ENCODE peak calls at places on chromosomes 6 and 20, in eight cellular contexts. X is A549; W is Peyer's patch; K is PC-9; V is HCT116; R is mucosa of descending colon; Y is CD4-positive, alpha-beta memory T cell; D is hepatocyte. S is an unnamed sample. For H3K4me1, the result is how much of the 10 kb centered on the place peaks cover.

GRCh38 chr6:101832371-101832770 is 438.9 kb downstream of the GRIK2 start:
- DNase-seq in Y (no peak), K (no peak), W (no peak), R (no peak), V (no peak), X (no peak), D (no peak), S (peak)

GRCh38 chr6:6315660-6316059 is 4.8 kb downstream of the F13A1 start:
- DNase-seq in K (no peak), X (peak), W (peak), D (peak), V (peak), Y (no peak), R (peak), S (peak)

GRCh38 chr6:35035481-35036030 is 105.6 kb downstream of the TCP11 start:
- DNase-seq in K (no peak), Y (no peak), X (no peak), D (no peak), R (no peak), W (no peak), V (no peak), S (no peak)

GRCh38 chr6:117491916-117492315 is 9.4 kb downstream of the DCBLD1 start:
- DNase-seq in D (no peak), K (no peak), X (no peak), V (no peak), Y (no peak), R (no peak), W (no peak), S (no peak)

GRCh38 chr6:119830494-119831295 is 481.1 kb upstream of the MAN1A1 start:
- DNase-seq in R (peak), D (no peak), V (no peak), X (no peak), Y (no peak), W (no peak), K (peak), S (no peak)

GRCh38 chr6:25279748-25280616 is 808 bp downstream of the CARMIL1 start:
- DNase-seq in W (peak), Y (no peak), R (peak), K (peak), X (peak), V (no peak), D (peak), S (peak)

GRCh38 chr6:31086788-31087440 is 25.5 kb downstream of the C6orf15 start:
- DNase-seq in W (no peak), Y (no peak), V (no peak), X (no peak), K (peak), D (no peak), R (no peak), S (no peak)

GRCh38 chr6:53437557-53438202 is 88.9 kb upstream of the ELOVL5 start:
- DNase-seq in X (peak), R (peak), W (peak), V (peak), Y (peak), D (peak), K (peak), S (no peak)

GRCh38 chr20:59988141-59988540 is 29.9 kb downstream of the CDH26 start:
- DNase-seq in R (no peak), V (peak), W (no peak), Y (no peak), D (peak), K (peak), X (peak), S (no peak)

GRCh38 chr6:143556529-143556928 is 45.0 kb upstream of the FUCA2 start:
- DNase-seq in D (no peak), R (no peak), X (no peak), V (no peak), K (no peak), Y (no peak), W (no peak), S (no peak)

GRCh38 chr20:15560936-15561531 is 1012.2 kb downstream of the KIF16B start:
- DNase-seq in K (no peak), X (no peak), D (no peak), W (no peak), Y (no peak), V (no peak), R (no peak), S (no peak)

GRCh38 chr6:152099816-152100618 is 292.5 kb downstream of the ESR1 start:
- DNase-seq in X (no peak), R (no peak), Y (no peak), D (no peak), K (peak), V (no peak), W (no peak), S (peak)

GRCh38 chr20:16929756-16930155 is 181.6 kb downstream of the OTOR start:
- DNase-seq in Y (no peak), X (no peak), W (no peak), V (no peak), R (no peak), D (no peak), K (no peak), S (no peak)

GRCh38 chr6:99344289-99344688 is 5.2 kb downstream of the FAXC start:
- DNase-seq in D (no peak), Y (no peak), K (no peak), V (no peak), W (no peak), R (no peak), X (no peak), S (no peak)

GRCh38 chr6:39568896-39569295 is 156.3 kb downstream of the KIF6 start:
- DNase-seq in K (no peak), X (no peak), V (no peak), R (no peak), Y (no peak), D (no peak), W (no peak), S (no peak)

GRCh38 chr20:53582574-53583351 is 10.9 kb downstream of the ZNF217 start:
- DNase-seq in D (peak), W (peak), X (peak), Y (peak), K (peak), V (no peak), R (no peak), S (peak)

GRCh38 chr6:5151955-5152401 is 66.8 kb downstream of the PPP1R3G start:
- DNase-seq in K (no peak), W (no peak), V (no peak), X (peak), R (no peak), D (no peak), Y (no peak), S (no peak)

GRCh38 chr6:37741757-37742400 is 44.2 kb upstream of the MDGA1 start:
- DNase-seq in X (peak), R (peak), D (peak), Y (no peak), W (peak), V (no peak), K (no peak), S (peak)

GRCh38 chr20:38680492-38681118 is 43.7 kb upstream of the SLC32A1 start:
- DNase-seq in W (no peak), R (peak), K (no peak), D (peak), X (peak), V (no peak), Y (peak), S (no peak)

GRCh38 chr6:138824482-138825134 is 28.7 kb downstream of the ECT2L start:
- DNase-seq in Y (peak), V (no peak), W (no peak), X (no peak), R (no peak), K (no peak), D (no peak), S (no peak)

GRCh38 chr6:137765044-137765443 is 102.0 kb upstream of the TNFAIP3 start:
- DNase-seq in V (no peak), K (peak), W (no peak), D (no peak), X (no peak), R (no peak), Y (no peak), S (no peak)

GRCh38 chr20:1225729-1226313 is at the start of gene RAD21L1:
- DNase-seq in K (no peak), D (peak), Y (peak), V (peak), R (peak), W (peak), X (peak), S (peak)

GRCh38 chr6:46370622-46371021 is 120.6 kb downstream of the RCAN2 start:
- DNase-seq in Y (no peak), X (no peak), R (no peak), K (no peak), D (no peak), W (no peak), V (no peak), S (no peak)

GRCh38 chr6:31763617-31763940 is 1.1 kb downstream of the SAPCD1 start:
- DNase-seq in X (peak), V (no peak), W (no peak), R (no peak), K (no peak), D (no peak), Y (no peak), S (no peak)

GRCh38 chr6:100892693-100893092 is 11.6 kb upstream of the ASCC3 start:
- DNase-seq in Y (no peak), W (no peak), X (no peak), R (no peak), V (no peak), K (no peak), D (no peak), S (no peak)

GRCh38 chr20:36936341-36936740 is 15.2 kb downstream of the SAMHD1 start:
- DNase-seq in R (no peak), Y (no peak), W (peak), X (no peak), K (no peak), D (no peak), V (no peak), S (no peak)

GRCh38 chr20:36941403-36941835 is 10.1 kb downstream of the SAMHD1 start:
- DNase-seq in D (no peak), Y (no peak), R (no peak), V (no peak), X (no peak), W (peak), K (peak), S (no peak)
- H3K4me1 ChIP-seq in D (under half), Y (half or more), R (under half), V (under half), X (under half), W (under half), K (under half), S (under half)

GRCh38 chr20:10646886-10647420 is 26.8 kb downstream of the JAG1 start:
- DNase-seq in D (no peak), R (no peak), K (no peak), V (no peak), X (no peak), Y (no peak), W (no peak), S (no peak)
- H3K4me1 ChIP-seq in D (under half), R (under half), K (under half), V (under half), X (under half), Y (under half), W (under half), S (under half)

GRCh38 chr6:56541736-56542366 is 100.8 kb downstream of the DST start:
- DNase-seq in K (no peak), X (no peak), V (no peak), D (no peak), W (no peak), R (no peak), Y (no peak), S (no peak)
- H3K4me1 ChIP-seq in K (under half), X (half or more), V (under half), D (under half), W (under half), R (under half), Y (under half), S (under half)

DNA sequence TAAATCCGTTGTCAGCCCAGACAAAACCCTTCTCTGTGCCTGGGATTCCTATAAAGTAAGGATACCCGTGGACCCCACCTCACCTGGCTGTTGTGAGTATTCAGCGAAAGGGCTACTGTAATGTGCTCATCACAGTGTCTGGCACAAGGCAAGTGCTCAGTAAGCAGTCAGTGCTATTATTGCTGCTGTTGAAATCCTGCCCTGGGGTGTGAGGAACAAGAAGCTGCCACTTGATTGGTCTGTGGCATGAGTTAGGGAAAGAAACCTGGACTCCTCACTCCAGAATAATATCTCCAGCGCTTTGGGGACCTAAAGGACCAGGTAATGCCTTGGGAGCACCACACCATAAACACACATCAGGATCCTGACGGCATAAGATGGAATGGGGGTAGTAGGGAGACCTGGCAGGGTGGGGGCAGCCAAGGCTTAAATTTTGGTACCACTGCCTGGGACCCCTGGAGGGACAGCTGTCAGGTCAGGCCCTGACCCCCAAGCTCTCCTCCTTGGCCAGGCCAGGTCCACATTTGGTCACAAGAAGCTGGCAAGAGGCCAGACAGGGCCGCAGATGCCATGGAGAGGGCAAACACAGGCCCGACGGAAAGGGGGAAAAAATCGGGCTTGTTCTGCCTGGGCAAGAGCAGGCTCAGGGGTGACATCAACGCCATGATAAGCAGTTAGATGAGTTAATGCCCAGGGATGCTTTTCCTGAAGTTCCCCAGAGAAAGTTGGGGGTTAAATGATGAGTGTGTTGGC is 66.5 kb downstream of the MRPL14 start:
- DNase-seq in X (no peak), Y (no peak), D (no peak), R (no peak), V (no peak), W (no peak), K (no peak), S (peak)
- H3K4me1 ChIP-seq in X (half or more), Y (under half), D (under half), R (under half), V (half or more), W (under half), K (half or more), S (under half)

DNA sequence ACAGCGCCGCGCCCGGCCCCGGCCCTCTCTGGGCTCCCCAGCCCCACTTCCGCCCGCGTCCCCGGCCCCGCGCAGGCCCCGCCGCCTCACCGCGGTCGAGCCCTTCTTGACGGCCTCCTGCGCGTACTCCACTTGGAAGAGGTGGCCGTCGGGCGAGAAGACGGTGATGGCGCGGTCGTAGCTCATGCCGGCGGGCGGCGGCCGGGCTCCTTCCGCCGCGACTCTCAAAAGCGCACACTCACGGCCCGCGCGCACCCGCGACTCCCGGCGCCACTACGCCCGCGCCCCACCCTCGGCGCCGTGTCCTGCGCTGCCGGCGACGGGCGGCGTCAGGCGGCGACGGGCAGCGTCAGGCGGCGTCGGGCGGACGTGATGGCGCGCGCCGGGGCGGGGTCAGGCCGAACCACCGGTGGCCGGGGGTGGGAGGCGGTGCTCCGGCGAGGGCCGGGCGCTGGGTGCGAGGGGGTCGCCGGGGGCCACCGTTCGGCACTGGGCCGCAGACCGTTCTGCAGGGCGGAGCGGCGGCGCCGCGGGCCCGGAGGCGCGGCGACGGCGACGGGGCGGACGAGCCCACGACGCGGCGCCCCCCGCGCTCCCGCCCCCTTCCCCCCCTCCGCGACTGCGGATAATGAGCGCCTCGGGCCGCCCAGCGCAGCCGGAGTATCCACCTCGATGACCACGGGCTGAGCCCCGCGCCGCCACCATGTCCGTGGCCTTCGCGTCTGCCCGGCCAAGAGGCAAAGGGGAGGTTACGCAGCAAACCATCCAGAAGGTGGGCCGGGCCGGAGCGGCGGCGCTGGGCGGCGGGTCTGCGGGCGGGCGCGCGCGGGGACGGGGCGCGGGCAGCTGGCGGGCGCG is at the start of the genes PSMA7 and SS18L1:
- DNase-seq in D (peak), W (peak), R (peak), K (peak), V (peak), Y (peak), X (peak), S (peak)
- H3K4me1 ChIP-seq in D (under half), W (under half), R (under half), K (under half), V (under half), Y (under half), X (under half), S (under half)

GRCh38 chr6:1620504-1621327 is 11.0 kb downstream of the FOXC1 start:
- DNase-seq in Y (no peak), V (no peak), K (no peak), X (no peak), R (no peak), W (no peak), D (no peak), S (peak)

GRCh38 chr6:1622851-1623768 is 13.4 kb downstream of the FOXC1 start:
- DNase-seq in X (no peak), Y (no peak), W (no peak), R (no peak), D (no peak), V (no peak), K (no peak), S (no peak)

GRCh38 chr6:1623769-1624070 is 14.0 kb downstream of the FOXC1 start:
- DNase-seq in Y (no peak), V (no peak), W (no peak), X (no peak), K (no peak), D (no peak), R (no peak), S (no peak)

GRCh38 chr6:1621328-1621701 is 11.6 kb downstream of the FOXC1 start:
- DNase-seq in Y (no peak), W (no peak), K (no peak), X (no peak), R (no peak), V (no peak), D (no peak), S (peak)

GRCh38 chr6:1622220-1622841 is 12.6 kb downstream of the FOXC1 start:
- DNase-seq in K (no peak), D (no peak), W (no peak), X (no peak), V (no peak), R (no peak), Y (no peak), S (peak)
- H3K4me1 ChIP-seq in K (under half), D (under half), W (under half), X (under half), V (under half), R (under half), Y (under half), S (under half)

GRCh38 chr6:106160189-106160588 is 74.1 kb downstream of the PRDM1 start:
- DNase-seq in X (no peak), Y (no peak), R (no peak), V (no peak), W (no peak), K (no peak), D (no peak), S (no peak)
- H3K4me1 ChIP-seq in X (under half), Y (under half), R (under half), V (under half), W (under half), K (under half), D (under half), S (under half)

GRCh38 chr6:20684474-20684873 is 150.2 kb downstream of the CDKAL1 start:
- DNase-seq in D (no peak), R (no peak), W (no peak), Y (no peak), V (no peak), K (no peak), X (no peak), S (no peak)
- H3K4me1 ChIP-seq in D (under half), R (under half), W (under half), Y (under half), V (under half), K (under half), X (under half), S (under half)

DNA sequence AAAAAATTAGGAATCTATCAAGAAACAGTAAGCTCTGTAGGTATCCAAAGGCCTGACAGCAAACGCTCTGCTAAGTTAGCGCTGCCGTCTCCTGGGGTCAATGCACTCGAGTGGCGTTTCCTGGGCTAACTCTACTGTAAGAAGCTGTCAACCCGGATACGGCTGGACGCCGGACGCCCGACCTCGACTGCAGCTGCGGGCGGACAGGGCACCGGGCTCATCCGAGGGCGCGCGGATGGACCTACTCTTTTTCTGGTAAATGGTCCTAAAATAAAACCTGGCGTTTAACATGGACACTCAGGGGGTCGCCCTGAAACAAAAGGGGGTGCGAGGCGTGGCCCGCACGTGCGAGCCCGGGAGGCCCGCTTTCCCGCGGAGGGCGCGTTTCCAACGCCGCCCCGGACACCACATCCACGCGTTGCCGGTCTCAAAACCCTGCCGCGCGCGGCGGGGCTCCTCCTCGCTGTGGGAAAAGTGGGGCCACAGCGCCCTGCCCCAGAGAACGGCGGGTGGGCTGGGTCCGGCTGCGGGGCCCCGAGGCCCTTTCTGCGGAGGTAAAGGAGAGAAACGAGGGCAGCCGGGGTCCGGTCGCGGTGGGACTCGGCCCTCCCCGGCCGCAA is 535 bp downstream of the TCP1 start:
- DNase-seq in X (peak), W (peak), Y (no peak), R (peak), K (no peak), V (no peak), D (peak), S (peak)
- H3K4me1 ChIP-seq in X (under half), W (under half), Y (half or more), R (under half), K (under half), V (under half), D (under half), S (under half)

GRCh38 chr6:150149146-150149545 is 6.3 kb downstream of the PPP1R14C start:
- DNase-seq in X (no peak), K (no peak), R (no peak), Y (no peak), D (no peak), V (no peak), W (no peak), S (no peak)
- H3K4me1 ChIP-seq in X (under half), K (under half), R (under half), Y (under half), D (under half), V (under half), W (under half), S (under half)

S was measured in right cardiac atrium.